ENCODE peak calls at places on chromosomes 7 and 10, in four cellular contexts. K is stimulated activated CD4-positive, alpha-beta T cell treated with anti-CD3 and anti-CD28 coated beads, TNF-alpha, amount 100 ng/mL, for 24 hours; V is endothelial cell; Q is activated naive CD4-positive, alpha-beta T cell. X is an unnamed sample.

GRCh38 chr10:80149123-80149522 is 16.6 kb downstream of the PLAC9 start:
- DNase-seq in K (no peak), V (no peak), Q (no peak), X (no peak)

GRCh38 chr7:11810043-11810625 is 21.9 kb downstream of the THSD7A start:
- DNase-seq in K (no peak), V (no peak), Q (no peak), X (no peak)

GRCh38 chr7:132009778-132010177 is 453.4 kb upstream of the PODXL start:
- DNase-seq in K (no peak), V (no peak), Q (no peak), X (no peak)

GRCh38 chr7:81410471-81411117 is 359.3 kb downstream of the HGF start:
- DNase-seq in K (no peak), V (no peak), Q (no peak), X (no peak)

GRCh38 chr10:26491934-26492333 is 53.8 kb downstream of the APBB1IP start:
- DNase-seq in K (no peak), V (no peak), Q (no peak), X (no peak)

GRCh38 chr10:106705576-106706526 is 458.7 kb downstream of the SORCS1 start:
- DNase-seq in K (no peak), V (peak), Q (no peak), X (no peak)

GRCh38 chr10:107733731-107734130 is 569.2 kb upstream of the SORCS1 start:
- DNase-seq in K (no peak), V (no peak), Q (no peak), X (no peak)

GRCh38 chr7:22859676-22860290 is 37.1 kb upstream of the TOMM7 start:
- DNase-seq in K (no peak), V (no peak), Q (no peak), X (no peak)

GRCh38 chr10:8180756-8181155 is 126.3 kb downstream of the GATA3 start:
- DNase-seq in K (no peak), V (no peak), Q (no peak), X (no peak)

GRCh38 chr7:40137563-40137962 is 2.8 kb downstream of the SUGCT start:
- DNase-seq in K (no peak), V (no peak), Q (no peak), X (no peak)

GRCh38 chr10:43196131-43196980 is 58.1 kb downstream of the CSGALNACT2 start:
- DNase-seq in K (no peak), V (no peak), Q (no peak), X (peak)

GRCh38 chr10:9825491-9826018 is 1192.1 kb upstream of the CELF2 start:
- DNase-seq in K (no peak), V (peak), Q (no peak), X (no peak)

GRCh38 chr7:40680657-40681056 is 545.9 kb downstream of the SUGCT start:
- DNase-seq in K (no peak), V (peak), Q (no peak), X (no peak)

GRCh38 chr7:47885309-47886000 is 62.8 kb downstream of the PKD1L1 start:
- DNase-seq in K (no peak), V (no peak), Q (no peak), X (no peak)

GRCh38 chr10:4670737-4671136 is 155.3 kb upstream of the AKR1E2 start:
- DNase-seq in K (no peak), V (no peak), Q (no peak), X (no peak)

GRCh38 chr10:72879245-72879644 is 14.3 kb upstream of the OIT3 start:
- DNase-seq in K (no peak), V (no peak), Q (no peak), X (no peak)

GRCh38 chr7:47500103-47500563 is 81.8 kb downstream of the TNS3 start:
- DNase-seq in K (no peak), V (no peak), Q (no peak), X (peak)

GRCh38 chr7:150668472-150668911 is 17.0 kb upstream of the GIMAP2 start:
- DNase-seq in K (no peak), V (no peak), Q (no peak), X (no peak)